ENCODE peak calls at places on chromosome 14, in eight cellular contexts. One of them, this sample, is unnamed.

GRCh38 chr14:58479975-58480374 is 52.5 kb downstream of the KIAA0586 start:
- DNase-seq in astrocyte of the cerebellum: no peak
- DNase-seq in psoas muscle: no peak
- DNase-seq in A673: no peak
- DNase-seq in tibial nerve: no peak
- DNase-seq in fibroblast of villous mesenchyme: no peak
- DNase-seq in epithelial cell of esophagus: no peak
- DNase-seq in IMR-90: no peak
- DNase-seq in this sample: no peak

GRCh38 chr14:92465353-92466067 is 48.1 kb upstream of the RIN3 start:
- DNase-seq in astrocyte of the cerebellum: no peak
- DNase-seq in psoas muscle: no peak
- DNase-seq in A673: no peak
- DNase-seq in tibial nerve: no peak
- DNase-seq in fibroblast of villous mesenchyme: no peak
- DNase-seq in epithelial cell of esophagus: no peak
- DNase-seq in IMR-90: no peak
- DNase-seq in this sample: no peak

GRCh38 chr14:98859301-98859700 is 412.7 kb downstream of the BCL11B start:
- DNase-seq in astrocyte of the cerebellum: no peak
- DNase-seq in psoas muscle: no peak
- DNase-seq in A673: no peak
- DNase-seq in tibial nerve: no peak
- DNase-seq in fibroblast of villous mesenchyme: no peak
- DNase-seq in epithelial cell of esophagus: no peak
- DNase-seq in IMR-90: no peak
- DNase-seq in this sample: no peak

GRCh38 chr14:60777856-60778578 is 43.5 kb downstream of the MNAT1 start:
- DNase-seq in astrocyte of the cerebellum: peak; percentile 65
- DNase-seq in psoas muscle: no peak
- DNase-seq in A673: no peak
- DNase-seq in tibial nerve: no peak
- DNase-seq in fibroblast of villous mesenchyme: peak; percentile 55
- DNase-seq in epithelial cell of esophagus: peak; percentile 71
- DNase-seq in IMR-90: peak; percentile 94
- DNase-seq in this sample: no peak

GRCh38 chr14:96250545-96250944 is 5.5 kb upstream of the BDKRB1 start:
- DNase-seq in astrocyte of the cerebellum: no peak
- DNase-seq in psoas muscle: no peak
- DNase-seq in A673: no peak
- DNase-seq in tibial nerve: no peak
- DNase-seq in fibroblast of villous mesenchyme: no peak
- DNase-seq in epithelial cell of esophagus: no peak
- DNase-seq in IMR-90: no peak
- DNase-seq in this sample: no peak

GRCh38 chr14:51056431-51056830 is 38.5 kb downstream of the TRIM9 start:
- DNase-seq in astrocyte of the cerebellum: no peak
- DNase-seq in psoas muscle: no peak
- DNase-seq in A673: no peak
- DNase-seq in tibial nerve: no peak
- DNase-seq in fibroblast of villous mesenchyme: no peak
- DNase-seq in epithelial cell of esophagus: no peak
- DNase-seq in IMR-90: no peak
- DNase-seq in this sample: no peak

GRCh38 chr14:58807271-58807670 is 169.5 kb downstream of the DACT1 start:
- DNase-seq in astrocyte of the cerebellum: no peak
- DNase-seq in psoas muscle: no peak
- DNase-seq in A673: no peak
- DNase-seq in tibial nerve: no peak
- DNase-seq in fibroblast of villous mesenchyme: peak; percentile 21
- DNase-seq in epithelial cell of esophagus: no peak
- DNase-seq in IMR-90: no peak
- DNase-seq in this sample: no peak

GRCh38 chr14:54564071-54564798 is 2.7 kb upstream of the SAMD4A start:
- DNase-seq in astrocyte of the cerebellum: peak; percentile 39
- DNase-seq in psoas muscle: no peak
- DNase-seq in A673: peak; percentile 67
- DNase-seq in tibial nerve: no peak
- DNase-seq in fibroblast of villous mesenchyme: peak; percentile 59
- DNase-seq in epithelial cell of esophagus: peak; percentile 51
- DNase-seq in IMR-90: peak; percentile 48
- DNase-seq in this sample: no peak

GRCh38 chr14:80621701-80622100 is 319.8 kb downstream of the CEP128 start:
- DNase-seq in astrocyte of the cerebellum: no peak
- DNase-seq in psoas muscle: no peak
- DNase-seq in A673: no peak
- DNase-seq in tibial nerve: no peak
- DNase-seq in fibroblast of villous mesenchyme: peak; percentile 91
- DNase-seq in epithelial cell of esophagus: peak; percentile 88
- DNase-seq in IMR-90: peak; percentile 89
- DNase-seq in this sample: no peak

GRCh38 chr14:91146661-91147060 is 32.8 kb downstream of the DGLUCY start:
- DNase-seq in astrocyte of the cerebellum: no peak
- DNase-seq in psoas muscle: no peak
- DNase-seq in A673: no peak
- DNase-seq in tibial nerve: no peak
- DNase-seq in fibroblast of villous mesenchyme: no peak
- DNase-seq in epithelial cell of esophagus: no peak
- DNase-seq in IMR-90: no peak
- DNase-seq in this sample: no peak

GRCh38 chr14:103576371-103577024 is 13.7 kb downstream of the COA8 start:
- DNase-seq in astrocyte of the cerebellum: peak; percentile 45
- DNase-seq in psoas muscle: peak; percentile 88
- DNase-seq in A673: peak; percentile 93
- DNase-seq in tibial nerve: peak; percentile 77
- DNase-seq in fibroblast of villous mesenchyme: peak; percentile 97
- DNase-seq in epithelial cell of esophagus: peak; percentile 87
- DNase-seq in IMR-90: peak; percentile 80
- DNase-seq in this sample: peak; percentile 92

GRCh38 chr14:23633160-23633701 is 2.9 kb upstream of the DHRS2 start:
- DNase-seq in astrocyte of the cerebellum: no peak
- DNase-seq in psoas muscle: no peak
- DNase-seq in A673: peak; percentile 7
- DNase-seq in tibial nerve: no peak
- DNase-seq in fibroblast of villous mesenchyme: no peak
- DNase-seq in epithelial cell of esophagus: peak; percentile 28
- DNase-seq in IMR-90: no peak
- DNase-seq in this sample: no peak

GRCh38 chr14:99072433-99072832 is 199.6 kb downstream of the BCL11B start:
- DNase-seq in astrocyte of the cerebellum: no peak
- DNase-seq in psoas muscle: no peak
- DNase-seq in A673: no peak
- DNase-seq in tibial nerve: no peak
- DNase-seq in fibroblast of villous mesenchyme: no peak
- DNase-seq in epithelial cell of esophagus: no peak
- DNase-seq in IMR-90: no peak
- DNase-seq in this sample: peak; percentile 48

GRCh38 chr14:29197557-29197956 is 431.0 kb downstream of the FOXG1 start:
- DNase-seq in astrocyte of the cerebellum: no peak
- DNase-seq in psoas muscle: no peak
- DNase-seq in A673: no peak
- DNase-seq in tibial nerve: no peak
- DNase-seq in fibroblast of villous mesenchyme: no peak
- DNase-seq in epithelial cell of esophagus: no peak
- DNase-seq in IMR-90: no peak
- DNase-seq in this sample: no peak

GRCh38 chr14:81415781-81416180 is 15.7 kb upstream of the STON2 start:
- DNase-seq in astrocyte of the cerebellum: no peak
- DNase-seq in psoas muscle: no peak
- DNase-seq in A673: no peak
- DNase-seq in tibial nerve: no peak
- DNase-seq in fibroblast of villous mesenchyme: no peak
- DNase-seq in epithelial cell of esophagus: no peak
- DNase-seq in IMR-90: no peak
- DNase-seq in this sample: no peak

GRCh38 chr14:78310263-78310662 is 140.1 kb downstream of the NRXN3 start:
- DNase-seq in astrocyte of the cerebellum: no peak
- DNase-seq in psoas muscle: no peak
- DNase-seq in A673: no peak
- DNase-seq in tibial nerve: no peak
- DNase-seq in fibroblast of villous mesenchyme: no peak
- DNase-seq in epithelial cell of esophagus: no peak
- DNase-seq in IMR-90: no peak
- DNase-seq in this sample: no peak

GRCh38 chr14:92950193-92950540 is 27.2 kb downstream of the CHGA start:
- DNase-seq in astrocyte of the cerebellum: no peak
- DNase-seq in psoas muscle: no peak
- DNase-seq in A673: no peak
- DNase-seq in tibial nerve: no peak
- DNase-seq in fibroblast of villous mesenchyme: no peak
- DNase-seq in epithelial cell of esophagus: no peak
- DNase-seq in IMR-90: no peak
- DNase-seq in this sample: no peak

GRCh38 chr14:38047518-38047917 is 160.2 kb upstream of the SSTR1 start:
- DNase-seq in astrocyte of the cerebellum: peak; percentile 15
- DNase-seq in psoas muscle: no peak
- DNase-seq in A673: no peak
- DNase-seq in tibial nerve: no peak
- DNase-seq in fibroblast of villous mesenchyme: no peak
- DNase-seq in epithelial cell of esophagus: no peak
- DNase-seq in IMR-90: no peak
- DNase-seq in this sample: no peak

GRCh38 chr14:53793790-53794560 is 162.7 kb downstream of the BMP4 start:
- DNase-seq in astrocyte of the cerebellum: peak; percentile 83
- DNase-seq in psoas muscle: peak; percentile 58
- DNase-seq in A673: no peak
- DNase-seq in tibial nerve: no peak
- DNase-seq in fibroblast of villous mesenchyme: no peak
- DNase-seq in epithelial cell of esophagus: no peak
- DNase-seq in IMR-90: no peak
- DNase-seq in this sample: peak; percentile 32

GRCh38 chr14:71141701-71142374 is 234.6 kb downstream of the PCNX1 start:
- DNase-seq in astrocyte of the cerebellum: peak; percentile 31
- DNase-seq in psoas muscle: no peak
- DNase-seq in A673: no peak
- DNase-seq in tibial nerve: no peak
- DNase-seq in fibroblast of villous mesenchyme: no peak
- DNase-seq in epithelial cell of esophagus: no peak
- DNase-seq in IMR-90: peak; percentile 59
- DNase-seq in this sample: no peak

GRCh38 chr14:104803280-104803915 is 2.5 kb downstream of the ZBTB42 start:
- DNase-seq in astrocyte of the cerebellum: no peak
- DNase-seq in psoas muscle: no peak
- DNase-seq in A673: no peak
- DNase-seq in tibial nerve: no peak
- DNase-seq in fibroblast of villous mesenchyme: peak; percentile 14
- DNase-seq in epithelial cell of esophagus: no peak
- DNase-seq in IMR-90: no peak
- DNase-seq in this sample: no peak
- TF ChIP-seq CTCF in astrocyte of the cerebellum: no peak
- TF ChIP-seq CTCF in psoas muscle: no peak
- TF ChIP-seq CTCF in A673: no peak
- TF ChIP-seq CTCF in tibial nerve: no peak
- TF ChIP-seq CTCF in fibroblast of villous mesenchyme: no peak
- TF ChIP-seq CTCF in epithelial cell of esophagus: no peak
- TF ChIP-seq CTCF in IMR-90: no peak
- TF ChIP-seq CTCF in this sample: no peak

GRCh38 chr14:32635103-32635719 is 303.5 kb upstream of the NPAS3 start:
- DNase-seq in astrocyte of the cerebellum: peak; percentile 37
- DNase-seq in psoas muscle: no peak
- DNase-seq in A673: peak; percentile 51
- DNase-seq in tibial nerve: no peak
- DNase-seq in fibroblast of villous mesenchyme: peak; percentile 71
- DNase-seq in epithelial cell of esophagus: peak; percentile 45
- DNase-seq in IMR-90: peak; percentile 57
- DNase-seq in this sample: no peak
- H3K4me3 ChIP-seq in astrocyte of the cerebellum: no peak overlapping the region
- H3K4me3 ChIP-seq in psoas muscle: peak overlapping the region; percentile 3
- H3K4me3 ChIP-seq in A673: peak overlapping the region; percentile 20
- H3K4me3 ChIP-seq in tibial nerve: no peak overlapping the region
- H3K4me3 ChIP-seq in fibroblast of villous mesenchyme: no peak overlapping the region
- H3K4me3 ChIP-seq in epithelial cell of esophagus: no peak overlapping the region
- H3K4me3 ChIP-seq in IMR-90: no peak overlapping the region
- H3K4me3 ChIP-seq in this sample: no peak overlapping the region

GRCh38 chr14:84496677-84497076 is 1033.3 kb upstream of the FLRT2 start:
- DNase-seq in astrocyte of the cerebellum: no peak
- DNase-seq in psoas muscle: no peak
- DNase-seq in A673: no peak
- DNase-seq in tibial nerve: no peak
- DNase-seq in fibroblast of villous mesenchyme: no peak
- DNase-seq in epithelial cell of esophagus: no peak
- DNase-seq in IMR-90: no peak
- DNase-seq in this sample: no peak

GRCh38 chr14:84490081-84490480 is 1039.9 kb upstream of the FLRT2 start:
- DNase-seq in astrocyte of the cerebellum: no peak
- DNase-seq in psoas muscle: no peak
- DNase-seq in A673: peak; percentile 12
- DNase-seq in tibial nerve: no peak
- DNase-seq in fibroblast of villous mesenchyme: no peak
- DNase-seq in epithelial cell of esophagus: no peak
- DNase-seq in IMR-90: no peak
- DNase-seq in this sample: no peak

GRCh38 chr14:84493779-84494178 is 1036.2 kb upstream of the FLRT2 start:
- DNase-seq in astrocyte of the cerebellum: peak; percentile 19
- DNase-seq in psoas muscle: no peak
- DNase-seq in A673: peak; percentile 4
- DNase-seq in tibial nerve: no peak
- DNase-seq in fibroblast of villous mesenchyme: peak; percentile 6
- DNase-seq in epithelial cell of esophagus: no peak
- DNase-seq in IMR-90: no peak
- DNase-seq in this sample: no peak
- TF ChIP-seq CTCF in astrocyte of the cerebellum: no peak
- TF ChIP-seq CTCF in psoas muscle: no peak
- TF ChIP-seq CTCF in A673: peak; percentile 28
- TF ChIP-seq CTCF in tibial nerve: no peak
- TF ChIP-seq CTCF in fibroblast of villous mesenchyme: peak; percentile 19
- TF ChIP-seq CTCF in epithelial cell of esophagus: no peak
- TF ChIP-seq CTCF in IMR-90: no peak
- TF ChIP-seq CTCF in this sample: no peak

GRCh38 chr14:65373011-65373670 is 39.4 kb upstream of the FUT8 start:
- DNase-seq in astrocyte of the cerebellum: no peak
- DNase-seq in psoas muscle: no peak
- DNase-seq in A673: no peak
- DNase-seq in tibial nerve: no peak
- DNase-seq in fibroblast of villous mesenchyme: no peak
- DNase-seq in epithelial cell of esophagus: peak; percentile 6
- DNase-seq in IMR-90: no peak
- DNase-seq in this sample: no peak

GRCh38 chr14:65373671-65374039 is 38.9 kb upstream of the FUT8 start:
- DNase-seq in astrocyte of the cerebellum: no peak
- DNase-seq in psoas muscle: peak; percentile 56
- DNase-seq in A673: no peak
- DNase-seq in tibial nerve: no peak
- DNase-seq in fibroblast of villous mesenchyme: peak; percentile 45
- DNase-seq in epithelial cell of esophagus: peak; percentile 9
- DNase-seq in IMR-90: no peak
- DNase-seq in this sample: no peak

GRCh38 chr14:65371784-65372183 is 40.7 kb upstream of the FUT8 start:
- DNase-seq in astrocyte of the cerebellum: no peak
- DNase-seq in psoas muscle: no peak
- DNase-seq in A673: no peak
- DNase-seq in tibial nerve: no peak
- DNase-seq in fibroblast of villous mesenchyme: no peak
- DNase-seq in epithelial cell of esophagus: no peak
- DNase-seq in IMR-90: no peak
- DNase-seq in this sample: no peak

GRCh38 chr14:65369560-65369959 is 43.0 kb upstream of the FUT8 start:
- DNase-seq in astrocyte of the cerebellum: no peak
- DNase-seq in psoas muscle: no peak
- DNase-seq in A673: peak; percentile 9
- DNase-seq in tibial nerve: no peak
- DNase-seq in fibroblast of villous mesenchyme: no peak
- DNase-seq in epithelial cell of esophagus: no peak
- DNase-seq in IMR-90: no peak
- DNase-seq in this sample: no peak

GRCh38 chr14:65370890-65371289 is 41.6 kb upstream of the FUT8 start:
- DNase-seq in astrocyte of the cerebellum: no peak
- DNase-seq in psoas muscle: no peak
- DNase-seq in A673: no peak
- DNase-seq in tibial nerve: no peak
- DNase-seq in fibroblast of villous mesenchyme: no peak
- DNase-seq in epithelial cell of esophagus: no peak
- DNase-seq in IMR-90: no peak
- DNase-seq in this sample: no peak
- H3K4me3 ChIP-seq in astrocyte of the cerebellum: no peak overlapping the region
- H3K4me3 ChIP-seq in psoas muscle: no peak overlapping the region
- H3K4me3 ChIP-seq in A673: no peak overlapping the region
- H3K4me3 ChIP-seq in tibial nerve: no peak overlapping the region
- H3K4me3 ChIP-seq in fibroblast of villous mesenchyme: no peak overlapping the region
- H3K4me3 ChIP-seq in epithelial cell of esophagus: no peak overlapping the region
- H3K4me3 ChIP-seq in IMR-90: no peak overlapping the region
- H3K4me3 ChIP-seq in this sample: no peak overlapping the region